ENCODE peak calls at places on chromosomes 5 and 9, in ten cellular contexts. One of them, this sample, is unnamed.

GRCh38 chr9:78439192-78439865 is 142.4 kb downstream of the PSAT1 start:
- DNase-seq in PC-3: peak
- DNase-seq in progenitor cell of endocrine pancreas: peak
- DNase-seq in mammary epithelial cell: peak
- DNase-seq in ascending aorta: peak
- DNase-seq in thoracic aorta: peak
- DNase-seq in pancreas: peak
- DNase-seq in WTC11: peak
- DNase-seq in upper lobe of right lung: peak
- DNase-seq in AG09309: peak
- DNase-seq in this sample: peak

GRCh38 chr5:34789021-34789531 is 49.9 kb upstream of the TTC23L start:
- DNase-seq in ascending aorta: peak
- DNase-seq in thoracic aorta: no peak
- DNase-seq in progenitor cell of endocrine pancreas: no peak
- DNase-seq in AG09309: peak
- DNase-seq in pancreas: no peak
- DNase-seq in mammary epithelial cell: peak
- DNase-seq in PC-3: no peak
- DNase-seq in WTC11: no peak
- DNase-seq in upper lobe of right lung: no peak
- DNase-seq in this sample: no peak

GRCh38 chr5:107744418-107745330 is 73.9 kb upstream of the EFNA5 start:
- DNase-seq in mammary epithelial cell: no peak
- DNase-seq in upper lobe of right lung: no peak
- DNase-seq in pancreas: no peak
- DNase-seq in progenitor cell of endocrine pancreas: no peak
- DNase-seq in thoracic aorta: no peak
- DNase-seq in AG09309: no peak
- DNase-seq in WTC11: peak
- DNase-seq in PC-3: no peak
- DNase-seq in ascending aorta: no peak
- DNase-seq in this sample: no peak

GRCh38 chr5:62475072-62475471 is 62.5 kb downstream of the IPO11 start:
- DNase-seq in thoracic aorta: no peak
- DNase-seq in PC-3: peak
- DNase-seq in progenitor cell of endocrine pancreas: no peak
- DNase-seq in WTC11: no peak
- DNase-seq in ascending aorta: no peak
- DNase-seq in pancreas: no peak
- DNase-seq in mammary epithelial cell: peak
- DNase-seq in AG09309: no peak
- DNase-seq in upper lobe of right lung: no peak
- DNase-seq in this sample: no peak

GRCh38 chr9:32978051-32978450 is 23.4 kb downstream of the APTX start:
- DNase-seq in ascending aorta: no peak
- DNase-seq in pancreas: no peak
- DNase-seq in mammary epithelial cell: no peak
- DNase-seq in PC-3: no peak
- DNase-seq in AG09309: no peak
- DNase-seq in thoracic aorta: no peak
- DNase-seq in upper lobe of right lung: no peak
- DNase-seq in progenitor cell of endocrine pancreas: no peak
- DNase-seq in WTC11: no peak
- DNase-seq in this sample: no peak

GRCh38 chr5:123154857-123155467 is 65.9 kb downstream of the PRDM6 start:
- DNase-seq in mammary epithelial cell: no peak
- DNase-seq in thoracic aorta: no peak
- DNase-seq in progenitor cell of endocrine pancreas: no peak
- DNase-seq in pancreas: no peak
- DNase-seq in WTC11: no peak
- DNase-seq in AG09309: no peak
- DNase-seq in upper lobe of right lung: no peak
- DNase-seq in ascending aorta: no peak
- DNase-seq in PC-3: no peak
- DNase-seq in this sample: no peak

GRCh38 chr5:66889524-66889923 is 293.3 kb downstream of the MAST4 start:
- DNase-seq in AG09309: no peak
- DNase-seq in thoracic aorta: no peak
- DNase-seq in PC-3: no peak
- DNase-seq in WTC11: no peak
- DNase-seq in pancreas: no peak
- DNase-seq in mammary epithelial cell: no peak
- DNase-seq in progenitor cell of endocrine pancreas: no peak
- DNase-seq in upper lobe of right lung: no peak
- DNase-seq in ascending aorta: no peak
- DNase-seq in this sample: no peak

GRCh38 chr5:141910271-141910673 is 13.4 kb upstream of the DELE1 start:
- DNase-seq in ascending aorta: no peak
- DNase-seq in mammary epithelial cell: peak
- DNase-seq in thoracic aorta: no peak
- DNase-seq in AG09309: no peak
- DNase-seq in upper lobe of right lung: no peak
- DNase-seq in PC-3: peak
- DNase-seq in progenitor cell of endocrine pancreas: no peak
- DNase-seq in WTC11: no peak
- DNase-seq in pancreas: no peak
- DNase-seq in this sample: no peak

GRCh38 chr5:71778678-71779276 is 59.7 kb downstream of the CARTPT start:
- DNase-seq in pancreas: no peak
- DNase-seq in PC-3: peak
- DNase-seq in ascending aorta: no peak
- DNase-seq in AG09309: no peak
- DNase-seq in mammary epithelial cell: peak
- DNase-seq in WTC11: no peak
- DNase-seq in thoracic aorta: no peak
- DNase-seq in upper lobe of right lung: no peak
- DNase-seq in progenitor cell of endocrine pancreas: no peak
- DNase-seq in this sample: no peak

GRCh38 chr5:16930487-16930886 is 5.6 kb downstream of the MYO10 start:
- DNase-seq in WTC11: peak
- DNase-seq in PC-3: no peak
- DNase-seq in progenitor cell of endocrine pancreas: no peak
- DNase-seq in upper lobe of right lung: no peak
- DNase-seq in thoracic aorta: no peak
- DNase-seq in ascending aorta: no peak
- DNase-seq in AG09309: no peak
- DNase-seq in pancreas: no peak
- DNase-seq in mammary epithelial cell: no peak
- DNase-seq in this sample: no peak

GRCh38 chr5:79845448-79846197 is 145.4 kb downstream of the MTX3 start:
- DNase-seq in PC-3: peak
- DNase-seq in progenitor cell of endocrine pancreas: no peak
- DNase-seq in AG09309: peak
- DNase-seq in WTC11: no peak
- DNase-seq in ascending aorta: no peak
- DNase-seq in upper lobe of right lung: no peak
- DNase-seq in mammary epithelial cell: peak
- DNase-seq in thoracic aorta: no peak
- DNase-seq in pancreas: no peak
- DNase-seq in this sample: no peak

GRCh38 chr5:119961993-119962392 is 332.6 kb downstream of the FAM170A start:
- DNase-seq in ascending aorta: no peak
- DNase-seq in AG09309: no peak
- DNase-seq in upper lobe of right lung: no peak
- DNase-seq in thoracic aorta: no peak
- DNase-seq in WTC11: no peak
- DNase-seq in PC-3: peak
- DNase-seq in pancreas: no peak
- DNase-seq in mammary epithelial cell: no peak
- DNase-seq in progenitor cell of endocrine pancreas: no peak
- DNase-seq in this sample: no peak

DNA sequence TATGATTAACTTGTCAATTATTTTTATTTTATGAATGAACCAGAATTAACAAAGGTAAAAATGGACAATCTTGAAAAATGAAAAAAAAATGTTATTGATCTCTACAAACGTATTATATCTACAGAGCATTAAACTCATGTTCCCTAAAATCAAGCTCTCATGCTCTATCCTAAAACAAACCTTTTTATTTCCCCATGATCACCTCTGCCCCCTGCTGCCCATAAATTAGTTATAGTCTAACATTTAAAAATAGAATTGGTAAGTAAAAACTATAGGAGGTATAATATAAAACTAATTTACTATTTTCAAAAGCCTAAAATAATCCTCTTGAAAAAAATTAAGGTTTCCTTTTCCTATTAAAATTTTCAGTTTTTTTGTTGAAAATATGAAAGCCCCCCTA is 168.0 kb upstream of the POU5F2 start:
- DNase-seq in progenitor cell of endocrine pancreas: no peak
- DNase-seq in pancreas: no peak
- DNase-seq in thoracic aorta: no peak
- DNase-seq in ascending aorta: no peak
- DNase-seq in mammary epithelial cell: no peak
- DNase-seq in WTC11: no peak
- DNase-seq in upper lobe of right lung: no peak
- DNase-seq in PC-3: peak
- DNase-seq in AG09309: no peak
- DNase-seq in this sample: no peak
- TF ChIP-seq CTCF in progenitor cell of endocrine pancreas: peak
- TF ChIP-seq CTCF in pancreas: no peak
- TF ChIP-seq CTCF in thoracic aorta: no peak
- TF ChIP-seq CTCF in ascending aorta: no peak
- TF ChIP-seq CTCF in mammary epithelial cell: peak
- TF ChIP-seq CTCF in WTC11: no peak
- TF ChIP-seq CTCF in upper lobe of right lung: peak
- TF ChIP-seq CTCF in PC-3: peak
- TF ChIP-seq CTCF in AG09309: peak
- TF ChIP-seq CTCF in this sample: no peak

DNA sequence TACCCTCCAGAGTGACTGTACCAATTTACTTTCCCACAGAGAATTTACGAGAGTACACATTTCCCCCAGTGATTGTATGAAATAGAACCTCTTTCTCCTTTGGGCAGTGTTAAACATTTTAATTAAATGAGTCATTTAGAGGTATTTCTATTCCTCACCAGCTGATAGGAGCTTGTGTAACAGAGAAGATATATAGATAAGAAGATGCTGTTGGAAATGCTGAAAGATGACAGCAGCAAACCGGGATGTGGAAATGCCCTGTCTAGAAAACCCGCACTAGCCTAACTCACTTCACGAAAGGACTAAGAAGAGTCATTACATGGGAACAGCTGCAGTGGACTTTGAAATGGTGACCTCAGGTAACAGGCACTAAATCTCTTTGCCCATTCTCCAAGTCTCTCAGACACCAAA is 68.3 kb downstream of the LPAR1 start:
- DNase-seq in AG09309: peak
- DNase-seq in pancreas: no peak
- DNase-seq in mammary epithelial cell: peak
- DNase-seq in WTC11: no peak
- DNase-seq in PC-3: peak
- DNase-seq in ascending aorta: no peak
- DNase-seq in thoracic aorta: no peak
- DNase-seq in progenitor cell of endocrine pancreas: no peak
- DNase-seq in upper lobe of right lung: no peak
- DNase-seq in this sample: no peak
- TF ChIP-seq CTCF in AG09309: no peak
- TF ChIP-seq CTCF in pancreas: no peak
- TF ChIP-seq CTCF in mammary epithelial cell: no peak
- TF ChIP-seq CTCF in WTC11: no peak
- TF ChIP-seq CTCF in PC-3: no peak
- TF ChIP-seq CTCF in ascending aorta: no peak
- TF ChIP-seq CTCF in thoracic aorta: no peak
- TF ChIP-seq CTCF in progenitor cell of endocrine pancreas: no peak
- TF ChIP-seq CTCF in upper lobe of right lung: no peak
- TF ChIP-seq CTCF in this sample: no peak

GRCh38 chr5:37723147-37723961 is 116.5 kb downstream of the GDNF start:
- DNase-seq in mammary epithelial cell: no peak
- DNase-seq in WTC11: peak
- DNase-seq in progenitor cell of endocrine pancreas: no peak
- DNase-seq in ascending aorta: no peak
- DNase-seq in pancreas: no peak
- DNase-seq in PC-3: peak
- DNase-seq in upper lobe of right lung: no peak
- DNase-seq in AG09309: no peak
- DNase-seq in thoracic aorta: no peak
- DNase-seq in this sample: no peak
- TF ChIP-seq CTCF in mammary epithelial cell: peak
- TF ChIP-seq CTCF in WTC11: peak
- TF ChIP-seq CTCF in progenitor cell of endocrine pancreas: peak
- TF ChIP-seq CTCF in ascending aorta: no peak
- TF ChIP-seq CTCF in pancreas: no peak
- TF ChIP-seq CTCF in PC-3: peak
- TF ChIP-seq CTCF in upper lobe of right lung: peak
- TF ChIP-seq CTCF in AG09309: peak
- TF ChIP-seq CTCF in thoracic aorta: no peak
- TF ChIP-seq CTCF in this sample: no peak

DNA sequence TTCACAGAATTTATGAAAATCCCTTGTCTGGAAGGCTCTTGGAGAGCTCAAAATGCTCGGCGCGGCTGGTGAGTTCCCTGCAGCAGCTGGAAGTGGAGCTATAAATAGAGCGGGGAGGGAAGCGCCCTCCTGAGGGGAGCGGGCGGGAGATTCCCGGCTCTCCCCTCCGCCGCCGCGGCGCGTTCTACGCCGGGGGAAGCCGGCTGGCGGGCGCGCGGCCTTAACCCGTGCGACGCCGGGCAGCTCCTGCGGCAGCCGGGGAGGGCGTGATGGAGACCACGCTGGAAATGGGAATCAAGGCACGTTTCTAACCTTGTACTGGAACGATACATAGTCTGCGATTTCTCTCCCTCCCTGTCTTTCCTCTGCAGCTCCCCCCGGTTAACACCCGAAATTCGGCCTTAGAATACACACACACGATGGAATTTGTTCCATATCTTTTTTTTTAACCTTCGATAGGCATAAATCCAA is 306.5 kb upstream of the KCNN2 start:
- DNase-seq in ascending aorta: no peak
- DNase-seq in progenitor cell of endocrine pancreas: peak
- DNase-seq in AG09309: no peak
- DNase-seq in mammary epithelial cell: no peak
- DNase-seq in pancreas: peak
- DNase-seq in PC-3: no peak
- DNase-seq in WTC11: peak
- DNase-seq in thoracic aorta: no peak
- DNase-seq in upper lobe of right lung: peak
- DNase-seq in this sample: no peak
- TF ChIP-seq CTCF in ascending aorta: no peak
- TF ChIP-seq CTCF in progenitor cell of endocrine pancreas: peak
- TF ChIP-seq CTCF in AG09309: no peak
- TF ChIP-seq CTCF in mammary epithelial cell: no peak
- TF ChIP-seq CTCF in pancreas: no peak
- TF ChIP-seq CTCF in PC-3: no peak
- TF ChIP-seq CTCF in WTC11: no peak
- TF ChIP-seq CTCF in thoracic aorta: no peak
- TF ChIP-seq CTCF in upper lobe of right lung: no peak
- TF ChIP-seq CTCF in this sample: no peak

GRCh38 chr9:92639791-92640271 is 30.1 kb downstream of the IPPK start:
- DNase-seq in mammary epithelial cell: no peak
- DNase-seq in progenitor cell of endocrine pancreas: no peak
- DNase-seq in pancreas: no peak
- DNase-seq in upper lobe of right lung: no peak
- DNase-seq in PC-3: no peak
- DNase-seq in AG09309: no peak
- DNase-seq in WTC11: no peak
- DNase-seq in thoracic aorta: no peak
- DNase-seq in ascending aorta: peak
- DNase-seq in this sample: no peak
- TF ChIP-seq CTCF in mammary epithelial cell: no peak
- TF ChIP-seq CTCF in progenitor cell of endocrine pancreas: no peak
- TF ChIP-seq CTCF in pancreas: no peak
- TF ChIP-seq CTCF in upper lobe of right lung: no peak
- TF ChIP-seq CTCF in PC-3: no peak
- TF ChIP-seq CTCF in AG09309: no peak
- TF ChIP-seq CTCF in WTC11: no peak
- TF ChIP-seq CTCF in thoracic aorta: no peak
- TF ChIP-seq CTCF in ascending aorta: no peak
- TF ChIP-seq CTCF in this sample: no peak